ENCODE peak calls at places on chromosomes 12 and 14, in six cellular contexts. B is NCI-H1092; H is HTR-8/SVneo; C is stimulated activated CD4-positive, alpha-beta T cell treated with anti-CD3 and anti-CD28 coated beads, Interleukin-4, amount 100 ng/mL, for 24 hours; A is dorsolateral prefrontal cortex; K is LoVo. U is an unnamed sample.

GRCh38 chr12:15273896-15274295 is 48.4 kb upstream of the PTPRO start:
- DNase-seq in H (no peak), A (no peak), B (no peak), C (no peak), K (no peak), U (no peak)

GRCh38 chr14:65239897-65240296 is 137.6 kb upstream of the MAX start:
- DNase-seq in C (no peak), A (peak; percentile 55), K (no peak), B (no peak), H (no peak), U (no peak)

GRCh38 chr12:43352001-43352400 is 200.0 kb downstream of the ADAMTS20 start:
- DNase-seq in C (no peak), A (no peak), H (no peak), B (no peak), K (no peak), U (no peak)

GRCh38 chr12:28104338-28104737 is 85.9 kb upstream of the CCDC91 start:
- DNase-seq in C (no peak), B (no peak), H (no peak), K (no peak), A (no peak), U (no peak)

GRCh38 chr12:28569698-28570411 is 379.6 kb downstream of the CCDC91 start:
- DNase-seq in B (no peak), C (no peak), K (no peak), H (no peak), A (no peak), U (no peak)

GRCh38 chr12:101087903-101088302 is 122.1 kb downstream of the SLC5A8 start:
- DNase-seq in K (no peak), B (no peak), H (no peak), C (no peak), A (no peak), U (no peak)

GRCh38 chr14:59123975-59124374 is 64.5 kb upstream of the DAAM1 start:
- DNase-seq in A (no peak), C (no peak), H (peak; percentile 49), K (peak; percentile 23), B (no peak), U (peak; percentile 18)

GRCh38 chr12:120199595-120200306 is 1.2 kb downstream of the RPLP0 start:
- DNase-seq in H (peak; percentile 15), C (peak; percentile 61), A (no peak), B (no peak), K (peak; percentile 52), U (no peak)

GRCh38 chr14:77508249-77508648 is 9.6 kb upstream of the ISM2 start:
- DNase-seq in H (no peak), C (no peak), K (no peak), B (no peak), A (no peak), U (no peak)

GRCh38 chr12:16857456-16857923 is 251.5 kb upstream of the LMO3 start:
- DNase-seq in K (no peak), C (no peak), A (no peak), B (no peak), H (no peak), U (no peak)

U was measured in NCI-H1436.